ENCODE peak calls at places on chromosomes 3 and 15, in nine cellular contexts. G is BJ, F is astrocyte, K is GM06990, O is sigmoid colon, V is HAP-1, N is psoas muscle, Q is cardiac muscle cell, Z is esophagus squamous epithelium. U is an unnamed sample.
A peak's percentile ranks its signal among the peaks of the same experiment; 100 is the strongest.

GRCh38 chr3:124261301-124261700 is 269.4 kb upstream of the ROPN1 start:
- DNase-seq in G (no peak), F (peak; percentile 59), K (no peak), O (no peak), V (no peak), N (no peak), Q (no peak), Z (no peak), U (no peak)

GRCh38 chr3:39138804-39139415 is 14.5 kb downstream of the CSRNP1 start:
- DNase-seq in G (no peak), F (no peak), K (no peak), O (peak; percentile 80), V (no peak), N (peak; percentile 71), Q (no peak), Z (no peak), U (no peak)

GRCh38 chr3:20043398-20043797 is 3.2 kb downstream of the KAT2B start:
- DNase-seq in G (no peak), F (no peak), K (no peak), O (peak; percentile 92), V (no peak), N (peak; percentile 78), Q (no peak), Z (peak; percentile 24), U (no peak)

GRCh38 chr3:127464642-127465041 is 125.9 kb downstream of the TPRA1 start:
- DNase-seq in G (no peak), F (no peak), K (no peak), O (no peak), V (no peak), N (no peak), Q (no peak), Z (no peak), U (no peak)

GRCh38 chr15:63896336-63897115 is 62.8 kb upstream of the HERC1 start:
- DNase-seq in G (peak; percentile 47), F (peak; percentile 73), K (peak; percentile 74), O (no peak), V (no peak), N (peak; percentile 72), Q (peak; percentile 33), Z (no peak), U (no peak)

GRCh38 chr15:34987182-34987488 is 952 bp downstream of the ZNF770 start:
- DNase-seq in G (no peak), F (no peak), K (no peak), O (no peak), V (no peak), N (no peak), Q (peak; percentile 30), Z (no peak), U (no peak)

GRCh38 chr3:13115991-13116390 is 42.8 kb upstream of the IQSEC1 start:
- DNase-seq in G (no peak), F (no peak), K (no peak), O (peak; percentile 24), V (no peak), N (no peak), Q (no peak), Z (no peak), U (no peak)

GRCh38 chr3:157533298-157533870 is 30.2 kb upstream of the VEPH1 start:
- DNase-seq in G (peak; percentile 51), F (peak; percentile 88), K (no peak), O (no peak), V (no peak), N (no peak), Q (no peak), Z (no peak), U (no peak)

DNA sequence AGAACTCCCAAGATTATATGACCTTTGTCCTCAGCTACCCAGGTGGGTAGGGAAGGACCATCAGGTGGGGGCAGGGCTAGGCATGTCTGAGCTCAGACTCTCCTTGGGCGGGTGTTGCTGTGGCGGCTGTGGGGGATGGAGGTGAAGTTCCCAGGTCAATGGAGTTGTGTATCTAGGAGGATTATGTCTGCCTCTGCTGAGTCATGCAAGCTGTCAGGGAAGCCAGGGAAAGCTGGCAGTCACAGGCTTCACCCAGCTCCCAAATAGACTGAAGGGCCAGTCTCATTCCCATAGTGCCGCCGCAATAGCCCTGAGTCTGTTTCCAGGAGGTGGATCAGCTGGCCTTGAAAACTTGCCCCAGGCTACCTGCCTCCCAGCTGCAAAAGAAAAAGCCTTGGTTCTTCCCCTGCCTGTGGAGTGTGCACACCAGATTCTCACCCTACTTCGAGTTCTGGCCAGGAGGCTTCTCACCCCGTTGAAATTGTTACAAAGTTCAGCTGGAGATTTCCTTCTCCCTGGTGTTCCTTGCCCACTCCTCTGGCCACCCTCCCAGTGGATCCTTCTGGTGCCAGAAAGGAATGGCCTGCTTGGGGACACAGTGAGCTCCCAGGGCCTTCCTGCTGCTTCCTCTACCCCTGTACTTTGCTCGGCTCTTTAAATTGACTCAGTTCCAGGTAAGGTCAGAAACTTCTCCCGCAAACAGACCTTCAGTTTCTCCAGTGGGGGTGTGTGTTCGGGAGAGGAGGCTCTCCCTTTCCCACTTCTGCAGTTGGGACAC is 139.9 kb upstream of the CFAP20DC start:
- DNase-seq in G (no peak), F (no peak), K (no peak), O (no peak), V (no peak), N (no peak), Q (no peak), Z (no peak), U (no peak)
- H3K4me3 ChIP-seq in G (no peak overlapping the region), F (no peak overlapping the region), K (no peak overlapping the region), O (no peak overlapping the region), V (no peak overlapping the region), N (no peak overlapping the region), Q (no peak overlapping the region), Z (no peak overlapping the region), U (no peak overlapping the region)

GRCh38 chr15:69825941-69826817 is 271.5 kb downstream of the TLE3 start:
- DNase-seq in G (no peak), F (no peak), K (no peak), O (no peak), V (no peak), N (no peak), Q (no peak), Z (no peak), U (no peak)

GRCh38 chr15:69824075-69824876 is 273.4 kb downstream of the TLE3 start:
- DNase-seq in G (no peak), F (no peak), K (no peak), O (no peak), V (no peak), N (no peak), Q (no peak), Z (no peak), U (no peak)

GRCh38 chr15:69824877-69825406 is 272.8 kb downstream of the TLE3 start:
- DNase-seq in G (no peak), F (no peak), K (no peak), O (no peak), V (no peak), N (no peak), Q (no peak), Z (no peak), U (no peak)

GRCh38 chr15:69820819-69821218 is 276.9 kb downstream of the TLE3 start:
- DNase-seq in G (no peak), F (peak; percentile 17), K (no peak), O (no peak), V (no peak), N (no peak), Q (no peak), Z (no peak), U (no peak)

GRCh38 chr15:69823223-69823907 is 274.4 kb downstream of the TLE3 start:
- DNase-seq in G (no peak), F (no peak), K (no peak), O (peak; percentile 19), V (no peak), N (no peak), Q (no peak), Z (no peak), U (no peak)
- H3K27me3 ChIP-seq in G (peaks cover 8% of the 10 kb centered on the region), F (peaks cover 23% of the 10 kb centered on the region), K (no peaks in the 10 kb centered on the region), O (no peaks in the 10 kb centered on the region), V (peaks cover 21% of the 10 kb centered on the region), N (no peaks in the 10 kb centered on the region), Q (no peaks in the 10 kb centered on the region), Z (no peaks in the 10 kb centered on the region), U (peaks cover 6% of the 10 kb centered on the region)

GRCh38 chr15:60000824-60001641 is 3.1 kb upstream of the FOXB1 start:
- DNase-seq in G (no peak), F (no peak), K (no peak), O (no peak), V (no peak), N (no peak), Q (no peak), Z (no peak), U (no peak)

GRCh38 chr15:60004019-60004845 is at the start of gene FOXB1:
- DNase-seq in G (no peak), F (no peak), K (no peak), O (no peak), V (no peak), N (no peak), Q (peak; percentile 72), Z (no peak), U (no peak)

GRCh38 chr15:60001642-60002527 is 2.2 kb upstream of the FOXB1 start:
- DNase-seq in G (no peak), F (no peak), K (no peak), O (no peak), V (no peak), N (no peak), Q (no peak), Z (no peak), U (no peak)

GRCh38 chr15:60003243-60004018 is 680 bp upstream of the FOXB1 start:
- DNase-seq in G (no peak), F (no peak), K (no peak), O (no peak), V (no peak), N (no peak), Q (no peak), Z (no peak), U (no peak)

DNA sequence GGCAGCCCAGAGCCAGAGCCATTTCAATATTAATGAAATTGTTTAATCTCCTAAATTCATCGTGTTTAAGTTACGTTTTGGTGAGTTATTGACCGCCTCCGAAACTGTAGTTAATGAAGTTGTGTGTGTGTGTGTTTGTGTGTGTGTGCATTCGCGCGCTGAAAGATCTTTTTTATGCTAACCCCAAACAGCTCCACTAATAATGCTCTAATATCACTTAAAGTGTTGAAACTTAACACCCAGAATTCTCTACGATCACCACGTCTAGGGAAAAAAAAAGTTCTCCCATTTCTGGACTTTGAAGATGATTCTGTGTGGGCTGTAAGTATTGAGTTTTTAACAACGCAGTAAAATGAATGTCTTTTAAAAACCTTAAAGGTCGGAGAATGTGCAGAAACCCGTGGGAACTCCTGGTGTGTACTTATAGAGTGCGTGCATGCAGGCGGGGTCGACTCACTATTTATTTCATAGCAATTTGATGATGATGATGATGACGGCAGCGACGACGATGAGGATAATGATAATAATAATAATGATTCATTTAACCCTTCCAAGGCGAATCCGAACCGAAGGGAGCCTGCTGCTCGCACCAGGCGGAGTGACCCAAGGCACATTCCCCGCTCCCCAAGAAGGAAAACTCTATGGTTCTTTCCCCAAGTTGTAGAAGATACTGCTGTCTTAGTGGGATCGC is 1.4 kb upstream of the FOXB1 start:
- DNase-seq in G (no peak), F (no peak), K (no peak), O (no peak), V (no peak), N (no peak), Q (no peak), Z (no peak), U (no peak)
- H3K4me3 ChIP-seq in G (no peak overlapping the region), F (no peak overlapping the region), K (no peak overlapping the region), O (no peak overlapping the region), V (no peak overlapping the region), N (no peak overlapping the region), Q (no peak overlapping the region), Z (no peak overlapping the region), U (no peak overlapping the region)

DNA sequence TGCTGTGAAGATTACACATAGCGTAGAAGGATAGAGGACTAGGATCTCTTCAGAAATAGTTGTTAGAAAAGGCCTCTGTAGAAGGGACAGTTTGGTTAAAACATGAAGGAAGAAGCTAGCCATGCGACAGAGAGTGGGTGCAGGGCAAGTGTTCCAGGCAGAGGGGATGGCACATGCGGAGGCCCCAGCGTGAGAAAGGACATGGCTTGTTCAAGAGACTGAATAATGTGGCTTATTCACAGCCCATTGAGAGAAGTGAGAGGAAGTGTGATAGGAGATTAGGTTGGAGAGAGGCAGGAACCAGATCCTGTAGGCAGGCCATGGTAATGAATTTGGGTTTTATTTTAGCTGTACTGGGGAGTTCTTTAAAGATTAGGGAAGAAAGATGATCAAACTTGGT is 56.4 kb downstream of the NEO1 start:
- DNase-seq in G (no peak), F (no peak), K (no peak), O (no peak), V (no peak), N (no peak), Q (peak; percentile 61), Z (no peak), U (no peak)
- H3K27me3 ChIP-seq in G (no peaks in the 10 kb centered on the region), F (no peaks in the 10 kb centered on the region), K (no peaks in the 10 kb centered on the region), O (no peaks in the 10 kb centered on the region), V (no peaks in the 10 kb centered on the region), N (no peaks in the 10 kb centered on the region), Q (no peaks in the 10 kb centered on the region), Z (no peaks in the 10 kb centered on the region), U (no peaks in the 10 kb centered on the region)